ENCODE peak calls at places on chromosomes 11 and 22, in seven cellular contexts. W is mesenchymal stem cell, Q is neuronal stem cell, F is IMR-90, Z is mesendoderm, V is trophoblast cell, S is H9. H is an unnamed sample.

GRCh38 chr11:108758458-108758857 is 93.6 kb downstream of the DDX10 start:
- DNase-seq in W (no peak), Q (no peak), F (peak), Z (peak), V (no peak), S (no peak), H (no peak)

GRCh38 chr22:47247609-47248240 is 485.3 kb downstream of the TBC1D22A start:
- DNase-seq in W (no peak), Q (no peak), F (no peak), Z (no peak), V (no peak), S (no peak), H (no peak)

GRCh38 chr11:126147268-126148111 is 64.0 kb downstream of the RPUSD4 start:
- DNase-seq in W (peak), Q (peak), F (no peak), Z (peak), V (no peak), S (peak), H (no peak)

GRCh38 chr11:8225589-8226036 is 38.1 kb downstream of the LMO1 start:
- DNase-seq in W (peak), Q (peak), F (peak), Z (peak), V (peak), S (peak), H (peak)

GRCh38 chr11:12091957-12092558 is 18.3 kb upstream of the MICAL2 start:
- DNase-seq in W (no peak), Q (no peak), F (no peak), Z (peak), V (peak), S (no peak), H (no peak)

GRCh38 chr11:96279421-96280290 is 63.3 kb downstream of the MAML2 start:
- DNase-seq in W (peak), Q (no peak), F (peak), Z (no peak), V (peak), S (no peak), H (no peak)

GRCh38 chr11:58524232-58525036 is 16.5 kb upstream of the OR5B21 start:
- DNase-seq in W (peak), Q (peak), F (peak), Z (peak), V (peak), S (peak), H (peak)

GRCh38 chr11:117328414-117329010 is 858 bp downstream of the CEP164 start:
- DNase-seq in W (peak), Q (no peak), F (peak), Z (peak), V (peak), S (peak), H (no peak)

GRCh38 chr11:133842730-133843129 is 2.6 kb downstream of the SPATA19 start:
- DNase-seq in W (no peak), Q (no peak), F (no peak), Z (no peak), V (no peak), S (no peak), H (no peak)

GRCh38 chr11:65432686-65433582 is 10.3 kb downstream of the NEAT1 start:
- DNase-seq in W (peak), Q (no peak), F (peak), Z (peak), V (peak), S (no peak), H (no peak)

GRCh38 chr11:1224491-1225385 is 1.9 kb downstream of the MUC5B start:
- DNase-seq in W (no peak), Q (no peak), F (no peak), Z (peak), V (no peak), S (peak), H (no peak)

GRCh38 chr22:21068681-21069276 is 23.0 kb downstream of the LRRC74B start:
- DNase-seq in W (no peak), Q (no peak), F (no peak), Z (peak), V (no peak), S (no peak), H (no peak)

GRCh38 chr11:129283141-129283540 is 91.0 kb upstream of the ARHGAP32 start:
- DNase-seq in W (no peak), Q (no peak), F (no peak), Z (peak), V (no peak), S (peak), H (no peak)

GRCh38 chr22:29030016-29030617 is 31.5 kb downstream of the C22orf31 start:
- DNase-seq in W (peak), Q (peak), F (no peak), Z (peak), V (peak), S (no peak), H (no peak)

GRCh38 chr11:102260241-102260640 is 57.0 kb upstream of the BIRC3 start:
- DNase-seq in W (no peak), Q (peak), F (no peak), Z (no peak), V (no peak), S (no peak), H (no peak)

GRCh38 chr11:8342821-8343681 is 79.4 kb upstream of the LMO1 start:
- DNase-seq in W (no peak), Q (no peak), F (no peak), Z (no peak), V (peak), S (no peak), H (no peak)

DNA sequence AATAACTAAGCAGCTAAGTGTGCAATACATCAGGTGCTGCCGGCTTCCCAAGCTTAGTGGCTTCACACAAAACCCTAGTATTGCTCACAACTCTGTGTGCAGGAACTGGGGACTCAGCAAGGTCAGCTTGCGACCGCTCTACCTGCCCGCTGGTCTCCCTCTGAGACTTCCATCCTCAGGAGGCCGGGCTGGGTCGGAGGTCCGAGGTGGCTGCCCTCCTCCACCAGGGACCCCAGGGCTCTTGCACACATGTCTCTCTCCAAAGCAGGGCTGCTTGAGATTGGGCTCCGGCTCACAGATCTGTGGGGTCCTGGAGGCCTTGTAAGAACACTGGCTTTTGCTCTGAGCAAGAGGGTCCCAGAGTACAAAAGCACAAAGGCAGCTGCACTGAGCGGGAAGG is 25.4 kb upstream of the FGF19 start:
- DNase-seq in W (no peak), Q (no peak), F (no peak), Z (no peak), V (no peak), S (no peak), H (no peak)
- H3K4ac ChIP-seq in W (no peak), Q (no peak), F (no peak), Z (no peak), V (no peak), S (no peak), H (no peak)

DNA sequence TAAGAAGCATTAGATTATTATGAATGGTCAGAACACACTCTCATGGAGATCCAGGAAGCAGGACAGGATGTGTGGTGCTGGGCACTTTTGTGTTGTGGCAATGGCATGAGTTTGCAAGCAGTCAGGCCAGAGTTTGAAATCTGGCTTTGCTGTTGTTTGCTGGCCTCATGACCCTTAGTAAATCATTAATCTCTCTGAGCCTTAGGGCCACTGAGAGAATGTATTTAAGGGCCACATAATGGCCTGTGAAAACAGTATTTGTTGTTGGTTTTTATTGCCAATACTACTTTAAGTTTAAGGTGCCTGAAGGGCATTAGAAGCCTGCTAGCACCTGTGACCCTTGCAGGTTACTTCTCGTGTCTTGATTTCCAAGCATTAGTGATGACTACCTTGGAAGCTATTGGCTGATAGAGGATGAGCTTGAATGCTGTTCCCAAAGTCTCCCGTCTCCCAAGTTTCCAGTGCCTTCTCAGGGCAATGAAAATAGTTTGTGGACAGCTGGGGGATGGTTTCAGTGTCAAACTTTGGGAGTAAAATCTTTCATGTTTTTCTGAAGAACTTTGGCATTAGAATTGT is 24.6 kb downstream of the STIM1 start:
- DNase-seq in W (no peak), Q (no peak), F (no peak), Z (no peak), V (no peak), S (no peak), H (no peak)
- H3K4ac ChIP-seq in W (no peak), Q (no peak), F (no peak), Z (no peak), V (no peak), S (no peak), H (no peak)

GRCh38 chr11:123773026-123773425 is 18.7 kb upstream of the OR6X1 start:
- DNase-seq in W (no peak), Q (no peak), F (no peak), Z (no peak), V (peak), S (no peak), H (no peak)
- H3K4ac ChIP-seq in W (no peak), Q (no peak), F (no peak), Z (no peak), V (no peak), S (no peak), H (no peak)

DNA sequence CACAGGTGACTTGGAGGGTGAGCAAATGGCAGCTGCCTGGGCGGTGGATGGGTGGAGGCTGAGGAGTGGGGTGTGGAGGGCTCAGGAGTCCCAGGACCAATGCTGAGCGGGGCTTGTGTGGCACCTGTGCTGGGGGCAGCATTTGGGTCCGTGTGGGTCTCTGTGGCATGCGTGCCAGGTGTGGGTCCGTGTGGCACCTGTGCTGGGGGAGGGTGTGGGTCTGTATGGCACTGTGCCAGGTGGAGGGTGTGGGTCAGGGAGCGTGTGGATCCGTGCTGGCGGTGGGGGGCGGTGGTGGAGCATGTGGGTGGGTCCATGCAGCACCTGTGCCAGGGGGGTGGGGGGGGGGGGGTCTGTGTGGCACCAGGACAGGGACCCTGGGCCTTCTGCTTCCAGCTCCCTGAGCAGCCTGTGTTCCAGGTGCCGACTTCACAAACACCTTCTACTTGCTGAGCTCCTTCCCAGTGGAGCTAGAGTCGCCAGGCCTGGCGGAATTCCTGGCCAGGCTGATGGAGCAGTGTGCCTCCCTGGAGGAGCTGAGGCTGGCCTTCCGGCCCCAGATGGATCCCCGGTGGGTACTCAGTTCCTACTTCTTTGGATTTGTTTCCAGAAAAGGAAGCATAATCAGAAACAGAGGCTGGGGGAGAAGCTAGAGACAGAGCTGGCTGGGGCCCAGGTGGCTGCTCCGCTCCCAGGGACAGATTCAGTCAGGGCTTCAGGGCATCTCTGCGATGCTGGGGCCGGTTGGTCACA is 14.7 kb downstream of the SELENOO start:
- DNase-seq in W (no peak), Q (no peak), F (no peak), Z (no peak), V (no peak), S (no peak), H (no peak)
- H3K4ac ChIP-seq in W (no peak), Q (no peak), F (no peak), Z (no peak), V (no peak), S (no peak), H (no peak)

GRCh38 chr22:48972979-48973693 is 854.5 kb downstream of the BRD1 start:
- DNase-seq in W (no peak), Q (no peak), F (no peak), Z (no peak), V (no peak), S (no peak), H (peak)
- H3K4ac ChIP-seq in W (no peak), Q (no peak), F (no peak), Z (no peak), V (no peak), S (no peak), H (no peak)

DNA sequence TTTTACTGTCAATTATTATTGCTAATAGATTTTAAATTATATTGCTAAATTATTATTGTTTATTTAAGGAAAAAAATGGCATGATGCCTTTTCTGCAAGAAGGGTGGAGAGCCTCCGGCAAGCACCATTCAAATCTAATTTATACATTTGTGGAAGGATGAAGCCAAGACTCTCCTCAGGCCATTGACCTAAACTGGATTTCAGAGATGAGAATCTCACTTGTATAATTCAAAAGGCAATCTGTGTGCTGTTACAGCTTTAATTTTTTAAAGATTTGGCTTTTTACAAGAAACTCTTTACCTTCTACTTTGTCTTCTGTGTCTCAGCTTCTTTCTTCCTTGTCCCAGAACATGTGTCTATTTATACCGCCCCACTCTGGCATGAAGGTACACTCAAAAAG is 722.5 kb downstream of the ETS1 start:
- DNase-seq in W (no peak), Q (no peak), F (no peak), Z (no peak), V (no peak), S (no peak), H (no peak)
- H3K4ac ChIP-seq in W (no peak), Q (no peak), F (no peak), Z (no peak), V (no peak), S (no peak), H (no peak)

DNA sequence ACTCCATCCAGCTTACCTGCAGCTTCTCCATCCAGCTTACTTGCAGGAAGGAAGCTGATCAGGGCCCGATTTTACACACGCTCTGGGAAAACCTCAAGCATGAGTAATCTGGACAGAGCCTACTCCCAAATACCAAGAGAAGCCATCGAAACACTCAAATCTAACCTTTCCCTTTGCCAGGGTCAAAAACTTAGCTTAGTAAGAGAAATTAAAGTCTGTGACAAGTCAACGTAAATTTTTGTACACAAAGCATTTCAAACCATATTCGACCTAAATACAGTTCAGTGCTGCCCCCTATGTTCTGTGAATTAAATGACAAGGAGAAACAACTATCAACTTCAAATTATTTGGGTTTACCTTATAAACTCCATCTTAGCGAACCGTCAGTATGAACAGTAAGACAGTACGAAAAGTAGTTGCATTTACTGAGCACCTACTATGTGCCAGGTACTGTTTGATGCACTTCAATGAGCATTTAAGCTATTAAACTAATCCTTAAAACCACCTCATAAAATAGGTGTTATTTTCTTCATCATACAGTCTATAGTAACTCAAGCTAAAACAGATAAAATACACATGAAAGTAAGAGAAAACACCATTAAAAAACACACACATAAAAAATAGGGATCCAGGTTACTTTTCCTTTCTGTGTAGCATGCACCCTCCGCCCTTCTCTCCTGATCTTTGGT is 36.9 kb downstream of the ARFGAP3 start:
- DNase-seq in W (peak), Q (no peak), F (peak), Z (peak), V (peak), S (no peak), H (no peak)
- H3K4ac ChIP-seq in W (no peak), Q (no peak), F (no peak), Z (no peak), V (no peak), S (no peak), H (no peak)

DNA sequence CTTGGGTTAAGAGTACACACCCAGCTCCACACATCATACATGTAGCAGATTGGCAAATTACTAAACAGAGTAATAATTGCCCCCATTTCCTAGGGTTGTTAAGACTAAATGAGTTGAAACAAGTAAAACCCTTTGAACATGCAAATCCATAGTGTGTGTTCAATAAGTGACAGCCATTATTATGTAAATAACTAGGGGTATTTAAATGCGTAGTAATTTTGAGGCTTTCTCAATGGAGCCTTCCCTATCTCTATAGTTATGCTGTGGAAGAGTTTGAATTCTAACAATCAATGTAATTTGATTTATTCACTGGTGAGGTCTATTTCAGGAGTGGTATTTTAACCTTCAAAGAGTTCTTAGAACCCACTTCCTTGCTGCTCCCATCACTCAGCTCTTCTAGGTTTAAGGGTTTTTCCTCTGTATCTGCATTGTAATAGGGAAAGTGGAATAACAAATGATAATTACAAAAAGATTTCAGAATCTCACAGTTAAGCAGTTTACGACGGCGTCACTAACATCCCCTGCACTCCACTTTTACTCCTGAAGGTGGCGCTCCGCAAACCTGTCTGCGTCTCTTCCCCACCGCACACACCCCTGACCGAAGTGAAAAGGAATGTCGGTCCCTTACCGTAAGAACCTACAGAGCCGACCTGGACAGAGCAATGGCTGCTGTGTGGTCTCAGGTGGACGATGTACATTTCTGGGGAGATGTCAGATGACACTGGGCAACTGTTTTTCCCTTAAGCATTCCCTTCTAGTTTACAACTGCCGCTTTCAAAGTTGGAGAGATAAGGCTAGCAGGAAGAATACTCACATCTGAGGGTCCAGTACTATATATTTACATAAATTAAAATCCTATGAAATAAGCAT is 80.8 kb downstream of the ZC3H12C start:
- DNase-seq in W (peak), Q (peak), F (peak), Z (peak), V (peak), S (peak), H (peak)
- H3K4ac ChIP-seq in W (no peak), Q (no peak), F (no peak), Z (no peak), V (no peak), S (no peak), H (no peak)

GRCh38 chr22:30333707-30334087 is 7.0 kb upstream of the TBC1D10A start:
- DNase-seq in W (no peak), Q (no peak), F (no peak), Z (no peak), V (no peak), S (no peak), H (no peak)

GRCh38 chr22:30335236-30335635 is 8.5 kb upstream of the TBC1D10A start:
- DNase-seq in W (no peak), Q (no peak), F (no peak), Z (no peak), V (peak), S (no peak), H (no peak)

GRCh38 chr22:30332994-30333706 is 6.4 kb upstream of the TBC1D10A start:
- DNase-seq in W (no peak), Q (no peak), F (no peak), Z (no peak), V (peak), S (no peak), H (no peak)

GRCh38 chr22:30334601-30335000 is 7.9 kb upstream of the TBC1D10A start:
- DNase-seq in W (no peak), Q (no peak), F (no peak), Z (no peak), V (no peak), S (no peak), H (no peak)

DNA sequence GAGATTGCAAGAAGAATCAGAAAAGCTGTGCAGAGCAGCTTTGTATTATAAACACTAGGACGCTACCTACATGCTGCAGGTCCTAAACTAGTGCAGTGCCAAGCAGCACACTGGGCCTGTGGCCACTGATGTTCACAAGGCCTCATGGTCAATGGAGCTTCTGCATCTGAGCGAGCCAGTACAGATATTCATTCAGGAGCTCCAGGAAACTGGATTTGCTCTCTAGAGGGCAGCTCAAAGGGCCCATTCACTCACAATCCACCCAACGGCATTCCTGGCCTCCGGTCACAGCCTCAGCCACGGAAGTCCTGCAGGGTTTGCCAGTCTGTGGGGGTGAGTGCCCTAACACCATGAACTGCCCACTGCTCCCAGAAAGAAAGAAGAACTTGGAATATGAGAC is 5.8 kb upstream of the TBC1D10A start:
- DNase-seq in W (no peak), Q (no peak), F (no peak), Z (no peak), V (no peak), S (no peak), H (no peak)
- H3K4ac ChIP-seq in W (no peak), Q (no peak), F (no peak), Z (no peak), V (peak), S (no peak), H (no peak)

GRCh38 chr11:47350315-47350714 is 2.2 kb downstream of the MYBPC3 start:
- DNase-seq in W (no peak), Q (no peak), F (no peak), Z (no peak), V (no peak), S (no peak), H (no peak)
- H3K4ac ChIP-seq in W (no peak), Q (no peak), F (no peak), Z (no peak), V (no peak), S (no peak), H (no peak)